ENCODE peak calls at places on chromosome 14, in four cellular contexts. F, Y, R and S are unnamed samples. For H3K4me1, the result is how much of the 10 kb centered on the place peaks cover.

GRCh38 chr14:76330411-76331327 is 45.3 kb upstream of the ESRRB start:
- DNase-seq in R (no peak), Y (no peak), F (no peak), S (no peak)

GRCh38 chr14:21868442-21869046 is 194.9 kb upstream of the OR4E1 start:
- DNase-seq in R (peak), F (no peak), Y (peak), S (peak)

GRCh38 chr14:52015411-52016030 is 26.2 kb downstream of the RTRAF start:
- DNase-seq in R (peak), F (no peak), Y (peak), S (peak)

GRCh38 chr14:97120204-97121120 is 323.3 kb downstream of the VRK1 start:
- DNase-seq in Y (no peak), R (no peak), F (no peak), S (no peak)

GRCh38 chr14:34039428-34040047 is 88.7 kb upstream of the EGLN3 start:
- DNase-seq in R (no peak), F (no peak), Y (no peak), S (no peak)

GRCh38 chr14:30209136-30209535 is 281.5 kb upstream of the PRKD1 start:
- DNase-seq in F (no peak), Y (no peak), R (no peak), S (no peak)

GRCh38 chr14:95291859-95292542 is 27.7 kb downstream of the CLMN start:
- DNase-seq in R (peak), F (peak), Y (no peak), S (peak)

GRCh38 chr14:39102265-39102968 is 618 bp downstream of the SEC23A start:
- DNase-seq in Y (no peak), R (peak), F (no peak), S (peak)

GRCh38 chr14:35366048-35366428 is 38.5 kb downstream of the NFKBIA start:
- DNase-seq in Y (no peak), F (no peak), R (peak), S (peak)

GRCh38 chr14:90287791-90288190 is 31.4 kb downstream of the PSMC1 start:
- DNase-seq in F (no peak), Y (no peak), R (no peak), S (peak)

GRCh38 chr14:66379116-66379515 is 107.1 kb upstream of the CCDC196 start:
- DNase-seq in F (no peak), R (no peak), Y (peak), S (peak)

GRCh38 chr14:46964378-46964777 is 312.8 kb upstream of the RPL10L start:
- DNase-seq in R (no peak), Y (no peak), F (no peak), S (no peak)

DNA sequence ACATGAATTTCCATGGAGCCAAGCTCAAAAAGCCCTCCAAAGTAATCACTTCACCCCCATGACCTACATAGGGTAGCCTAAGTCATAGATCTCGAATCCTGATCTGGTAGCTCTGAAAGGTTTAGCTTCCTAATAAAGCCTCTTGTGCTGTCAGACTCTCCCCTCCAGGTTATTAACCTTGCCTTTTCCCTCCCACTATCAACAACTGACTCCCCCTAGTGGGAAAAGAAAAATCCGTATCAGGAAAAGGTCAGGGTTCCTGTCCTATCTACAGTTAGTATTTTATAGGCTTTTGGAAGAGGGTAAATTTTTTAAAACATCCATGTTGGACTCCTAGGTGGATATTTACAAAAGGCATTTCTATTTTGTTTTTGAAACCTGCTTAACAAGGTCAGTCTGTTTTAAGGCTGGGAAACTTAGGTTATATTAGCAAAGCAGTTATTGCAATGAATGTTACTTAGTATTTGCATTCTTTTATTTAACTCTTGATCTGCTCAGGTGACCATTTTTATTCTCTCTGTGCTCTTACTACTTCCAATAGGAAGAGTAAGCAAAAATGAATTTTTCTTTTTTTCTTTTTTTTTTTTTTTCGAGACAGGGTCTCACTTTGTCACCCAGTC is 8.0 kb downstream of the YY1 start:
- DNase-seq in F (no peak), R (peak), Y (peak), S (no peak)
- H3K4me1 ChIP-seq in F (under half), R (under half), Y (under half), S (half or more)

DNA sequence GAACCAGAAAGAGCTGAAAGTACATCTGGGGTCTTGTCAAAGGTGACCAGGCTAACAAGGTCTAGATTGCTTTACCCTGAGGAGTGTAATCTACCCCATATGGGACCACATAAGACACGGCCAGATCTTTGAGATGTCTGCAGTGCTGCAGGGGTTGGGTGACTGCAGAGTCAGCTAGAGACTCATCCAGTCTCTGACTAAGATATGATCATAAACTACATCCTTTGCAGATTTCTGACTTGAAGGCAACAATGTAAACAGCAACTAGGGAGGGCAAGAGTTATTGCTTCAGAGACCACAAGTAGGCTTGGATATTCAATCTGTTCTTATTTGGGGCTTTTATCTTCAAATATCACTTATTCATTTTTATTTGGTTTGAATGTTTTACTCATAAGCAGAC is 1080.5 kb upstream of the FOXG1 start:
- DNase-seq in F (no peak), Y (no peak), R (no peak), S (no peak)
- H3K4me1 ChIP-seq in F (under half), Y (under half), R (under half), S (under half)

GRCh38 chr14:60097974-60098373 is 6.3 kb downstream of the PCNX4 start:
- DNase-seq in Y (no peak), F (no peak), R (no peak), S (no peak)
- H3K4me1 ChIP-seq in Y (under half), F (under half), R (under half), S (under half)

GRCh38 chr14:31944256-31945073 is 132.6 kb upstream of the ARHGAP5 start:
- DNase-seq in Y (no peak), F (no peak), R (no peak), S (no peak)

GRCh38 chr14:31942216-31942841 is 134.8 kb upstream of the ARHGAP5 start:
- DNase-seq in Y (no peak), F (no peak), R (no peak), S (no peak)

GRCh38 chr14:31945074-31945613 is 132.0 kb upstream of the ARHGAP5 start:
- DNase-seq in F (no peak), Y (no peak), R (no peak), S (no peak)

GRCh38 chr14:31943217-31943616 is 133.9 kb upstream of the ARHGAP5 start:
- DNase-seq in Y (no peak), F (no peak), R (no peak), S (no peak)

GRCh38 chr14:31943861-31944255 is 133.2 kb upstream of the ARHGAP5 start:
- DNase-seq in R (no peak), Y (no peak), F (no peak), S (no peak)
- H3K4me1 ChIP-seq in R (under half), Y (under half), F (under half), S (under half)

GRCh38 chr14:92421756-92422155 is 91.8 kb upstream of the RIN3 start:
- DNase-seq in F (no peak), R (peak), Y (no peak), S (no peak)
- H3K4me1 ChIP-seq in F (under half), R (under half), Y (under half), S (under half)

GRCh38 chr14:104692261-104692938 is 3.0 kb downstream of the INF2 start:
- DNase-seq in Y (no peak), R (no peak), F (no peak), S (no peak)
- H3K4me1 ChIP-seq in Y (under half), R (under half), F (under half), S (under half)

GRCh38 chr14:68968051-68968450 is 11.1 kb downstream of the ACTN1 start:
- DNase-seq in F (no peak), R (no peak), Y (no peak), S (no peak)

GRCh38 chr14:68970096-68970612 is 8.9 kb downstream of the ACTN1 start:
- DNase-seq in R (no peak), F (no peak), Y (no peak), S (no peak)

GRCh38 chr14:68968721-68969120 is 10.4 kb downstream of the ACTN1 start:
- DNase-seq in R (no peak), F (no peak), Y (no peak), S (no peak)

GRCh38 chr14:68970736-68971135 is 8.4 kb downstream of the ACTN1 start:
- DNase-seq in R (no peak), Y (no peak), F (no peak), S (no peak)

DNA sequence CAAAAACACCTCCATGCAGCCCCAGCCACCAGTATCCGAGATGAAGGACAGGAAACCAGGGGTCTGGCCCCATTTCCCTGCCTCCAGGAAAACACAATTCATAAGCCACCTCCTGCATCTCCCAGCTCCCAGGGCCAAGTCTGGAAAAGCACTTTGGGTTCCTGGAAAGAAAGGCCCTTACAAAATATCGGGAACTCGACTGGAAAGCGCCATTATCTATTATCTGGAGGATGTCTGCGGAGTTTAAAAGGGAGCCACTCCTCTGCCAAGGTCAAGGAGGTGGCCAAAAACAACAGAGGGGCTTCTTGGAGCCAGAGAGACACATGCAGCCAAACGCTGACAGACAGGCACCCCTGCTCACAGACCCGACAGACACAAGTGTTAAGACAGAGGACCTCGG is 9.8 kb downstream of the ACTN1 start:
- DNase-seq in F (no peak), Y (no peak), R (no peak), S (no peak)
- H3K4me1 ChIP-seq in F (half or more), Y (under half), R (half or more), S (under half)

DNA sequence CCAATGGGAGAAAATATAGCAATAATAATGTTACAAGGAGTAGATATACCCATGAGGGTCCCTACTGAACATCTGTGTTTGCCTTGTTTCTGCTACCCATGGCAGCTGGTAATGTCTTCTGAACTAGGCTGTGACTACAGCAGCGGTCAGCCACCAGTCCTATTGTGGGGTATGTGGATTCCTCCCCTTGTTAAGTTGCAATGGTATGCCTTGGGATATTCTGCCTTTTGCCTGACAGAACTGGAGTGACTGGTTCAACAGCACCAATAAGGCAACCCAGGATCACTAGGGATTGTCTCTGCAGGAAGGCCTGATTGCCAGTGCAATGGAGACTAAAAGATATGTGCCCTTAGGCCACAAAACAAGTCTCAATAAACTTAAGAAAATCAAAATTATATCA is 9.7 kb upstream of the ATL1 start:
- DNase-seq in Y (no peak), R (no peak), F (no peak), S (no peak)
- H3K4me1 ChIP-seq in Y (under half), R (under half), F (under half), S (under half)

DNA sequence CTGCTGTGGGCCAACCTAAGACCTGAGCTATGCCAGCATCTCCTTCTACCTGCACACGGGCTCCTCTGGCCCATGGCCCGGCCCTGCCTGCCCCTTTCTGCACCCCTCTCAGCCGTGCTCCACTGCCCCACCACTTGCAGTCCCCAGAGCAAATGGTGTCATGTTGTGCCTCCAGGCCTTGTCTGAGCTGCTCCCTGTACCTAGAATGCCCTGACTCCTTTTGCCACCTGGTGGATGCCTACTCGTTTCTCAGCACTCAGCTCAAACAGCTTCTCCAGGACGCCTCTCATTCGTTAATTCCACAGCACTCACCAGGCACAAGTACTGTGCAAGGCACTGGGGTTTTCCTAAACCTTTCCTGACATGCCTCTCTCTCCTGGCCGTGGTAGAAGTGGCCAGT is 63.2 kb upstream of the PNMA1 start:
- DNase-seq in Y (peak), R (no peak), F (no peak), S (no peak)
- H3K4me1 ChIP-seq in Y (under half), R (under half), F (under half), S (under half)

DNA sequence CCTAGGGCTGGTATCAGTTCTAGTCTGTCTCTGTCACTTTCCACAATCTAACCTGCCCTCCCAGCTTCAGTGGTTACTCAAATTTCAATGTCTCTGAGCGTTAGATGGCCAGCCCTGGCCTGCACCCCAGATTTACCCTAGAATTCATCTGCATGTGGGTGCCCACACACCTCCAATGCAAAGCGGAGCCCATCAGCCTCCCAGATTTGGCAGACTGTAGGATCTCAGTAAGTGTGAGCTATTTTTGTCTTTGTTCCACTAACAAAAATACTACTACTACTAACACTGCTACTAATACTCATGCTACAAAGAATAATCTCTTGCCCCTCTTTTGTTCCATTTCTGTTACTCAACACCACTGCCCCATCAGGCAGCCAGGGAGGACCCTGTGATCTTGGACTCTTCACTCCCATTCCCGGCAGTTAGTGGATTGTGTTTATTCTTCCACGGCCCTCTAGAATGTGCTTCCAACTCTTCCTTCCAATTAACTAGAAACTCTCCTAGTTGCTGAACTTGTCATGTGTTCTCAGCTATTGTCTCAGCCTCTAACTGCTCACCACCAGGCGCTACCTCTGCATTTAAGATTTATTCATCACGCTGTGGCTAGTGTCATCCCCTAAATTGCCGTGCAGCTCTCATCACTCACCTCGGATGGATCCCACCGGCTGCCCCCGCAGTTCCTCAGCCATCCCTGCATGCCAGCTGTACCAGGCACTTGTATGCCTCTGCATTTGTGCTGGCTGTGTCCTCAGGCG is 150.7 kb upstream of the HIF1A start:
- DNase-seq in R (no peak), Y (no peak), F (no peak), S (no peak)
- H3K4me1 ChIP-seq in R (under half), Y (under half), F (under half), S (under half)